ENCODE peak calls at places on chromosomes 5 and 9, in four cellular contexts. U, N, M and L are unnamed samples.
A peak's percentile ranks its signal among the peaks of the same experiment; 100 is the strongest.

GRCh38 chr5:112957970-112958773 is 18.4 kb upstream of the DCP2 start:
- DNase-seq in U (peak; percentile 57), N (no peak), M (peak; percentile 65), L (peak; percentile 37)

GRCh38 chr9:106421772-106422171 is 441.2 kb upstream of the ZNF462 start:
- DNase-seq in U (peak; percentile 81), N (no peak), M (no peak), L (no peak)

GRCh38 chr5:157521704-157522029 is 53.9 kb downstream of the ADAM19 start:
- DNase-seq in U (no peak), N (no peak), M (no peak), L (no peak)

GRCh38 chr5:100706796-100707195 is 171.6 kb downstream of the FAM174A start:
- DNase-seq in U (no peak), N (no peak), M (no peak), L (no peak)

GRCh38 chr9:35689601-35690446 is at the start of gene TPM2:
- DNase-seq in U (no peak), N (peak; percentile 84), M (no peak), L (no peak)

GRCh38 chr5:172859966-172860365 is 25.9 kb downstream of the ERGIC1 start:
- DNase-seq in U (no peak), N (no peak), M (no peak), L (no peak)

GRCh38 chr9:6838158-6838557 is 80.4 kb downstream of the KDM4C start:
- DNase-seq in U (no peak), N (no peak), M (no peak), L (no peak)

GRCh38 chr5:93580387-93581100 is 475 bp downstream of the NR2F1-AS1 start:
- DNase-seq in U (no peak), N (no peak), M (no peak), L (no peak)

GRCh38 chr5:153537225-153537624 is 46.8 kb downstream of the GRIA1 start:
- DNase-seq in U (no peak), N (no peak), M (no peak), L (no peak)

GRCh38 chr5:153530357-153531143 is 40.1 kb downstream of the GRIA1 start:
- DNase-seq in U (no peak), N (no peak), M (no peak), L (no peak)

GRCh38 chr5:153539983-153540382 is 49.5 kb downstream of the GRIA1 start:
- DNase-seq in U (no peak), N (no peak), M (no peak), L (no peak)

GRCh38 chr5:153533546-153533945 is 43.1 kb downstream of the GRIA1 start:
- DNase-seq in U (no peak), N (no peak), M (no peak), L (no peak)

DNA sequence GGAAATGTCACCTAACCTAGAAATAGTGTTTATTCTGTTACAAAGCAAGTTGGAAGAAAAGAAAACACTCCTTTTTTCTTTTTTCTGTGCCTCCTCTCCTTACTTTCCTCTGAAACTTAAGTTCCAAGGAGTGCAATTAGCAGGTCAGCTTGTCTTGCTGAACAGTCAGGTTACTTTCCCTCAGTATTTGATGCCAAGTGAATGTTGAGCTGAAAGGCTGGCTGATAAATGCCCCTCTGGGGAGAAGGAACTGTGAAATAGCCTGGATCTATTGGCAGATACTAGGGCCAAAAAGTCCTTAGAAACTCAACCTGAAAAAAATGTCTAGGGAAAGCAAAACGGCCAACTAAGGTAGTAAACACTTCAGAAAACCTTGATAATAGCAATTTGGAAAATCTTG is 43.6 kb downstream of the GRIA1 start:
- DNase-seq in U (no peak), N (no peak), M (no peak), L (no peak)
- TF ChIP-seq HDAC6 in U (no peak), N (no peak), M (no peak), L (no peak)

GRCh38 chr9:74570879-74571512 is 73.9 kb downstream of the RORB start:
- DNase-seq in U (no peak), N (no peak), M (peak; percentile 15), L (peak; percentile 12)
- TF ChIP-seq HDAC6 in U (no peak), N (no peak), M (no peak), L (no peak)

GRCh38 chr9:23412458-23412857 is 413.6 kb downstream of the ELAVL2 start:
- DNase-seq in U (no peak), N (no peak), M (no peak), L (no peak)
- TF ChIP-seq HDAC6 in U (no peak), N (no peak), M (no peak), L (no peak)

GRCh38 chr9:126721531-126722098 is 83.2 kb upstream of the ZBTB43 start:
- DNase-seq in U (no peak), N (no peak), M (no peak), L (no peak)
- TF ChIP-seq HDAC6 in U (no peak), N (no peak), M (no peak), L (no peak)

GRCh38 chr5:179588166-179588565 is 35.3 kb downstream of the HNRNPH1 start:
- DNase-seq in U (no peak), N (no peak), M (no peak), L (no peak)

GRCh38 chr5:179585903-179586511 is 35.7 kb downstream of the RUFY1 start:
- DNase-seq in U (no peak), N (no peak), M (no peak), L (no peak)
- TF ChIP-seq HDAC6 in U (no peak), N (no peak), M (no peak), L (no peak)

DNA sequence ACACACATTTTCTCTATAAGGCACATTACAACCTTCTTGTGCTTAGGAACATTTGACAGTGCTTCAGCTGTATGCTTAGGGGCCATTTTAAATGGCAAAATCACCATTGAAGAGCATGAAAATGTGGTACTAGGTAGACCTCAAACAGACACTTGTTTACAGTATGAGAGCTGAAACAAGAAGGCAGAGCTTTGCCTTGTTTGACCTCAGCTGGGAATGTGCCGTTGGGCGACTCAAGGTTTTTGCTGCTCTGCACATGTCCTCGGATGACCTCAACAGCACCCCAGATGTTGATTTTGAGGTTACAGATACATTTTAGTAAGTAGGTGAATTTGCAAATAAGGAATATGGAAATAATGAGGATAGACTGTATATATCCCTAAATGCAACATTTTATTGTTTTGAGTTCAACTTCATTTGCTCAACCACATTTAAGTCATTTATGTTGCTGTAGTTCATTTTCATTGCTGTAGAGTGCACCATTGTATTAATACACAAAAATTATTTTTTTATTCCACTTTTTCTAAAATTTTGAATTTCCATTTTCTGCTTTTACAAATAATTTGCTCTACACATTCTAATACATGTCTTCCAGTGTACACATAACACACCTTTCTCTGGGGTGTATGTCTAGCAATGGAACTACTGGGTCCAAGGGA is 206.8 kb downstream of the NR3C1 start:
- DNase-seq in U (no peak), N (no peak), M (peak; percentile 23), L (no peak)
- TF ChIP-seq HDAC6 in U (no peak), N (no peak), M (no peak), L (no peak)